ENCODE peak calls at places on chromosomes 5 and 9, in six cellular contexts. One of them, this sample, is unnamed.

GRCh38 chr9:69744688-69745380 is 15.0 kb downstream of the PTAR1 start:
- DNase-seq in body of pancreas: no peak
- DNase-seq in activated CD8-positive, alpha-beta memory T cell treated with anti-CD3 and anti-CD28 coated beads for 48 hours: no peak
- DNase-seq in HEK293T: no peak
- DNase-seq in NCI-H1105 treated with DMSO at 0.1 percent for 48 hours: no peak
- DNase-seq in LHCN-M2: peak
- DNase-seq in this sample: no peak

GRCh38 chr9:124216474-124217176 is 41.1 kb upstream of the NEK6 start:
- DNase-seq in body of pancreas: no peak
- DNase-seq in activated CD8-positive, alpha-beta memory T cell treated with anti-CD3 and anti-CD28 coated beads for 48 hours: no peak
- DNase-seq in HEK293T: no peak
- DNase-seq in NCI-H1105 treated with DMSO at 0.1 percent for 48 hours: no peak
- DNase-seq in LHCN-M2: no peak
- DNase-seq in this sample: no peak

GRCh38 chr9:109307380-109308240 is 13.2 kb downstream of the EPB41L4B start:
- DNase-seq in body of pancreas: peak
- DNase-seq in activated CD8-positive, alpha-beta memory T cell treated with anti-CD3 and anti-CD28 coated beads for 48 hours: no peak
- DNase-seq in HEK293T: peak
- DNase-seq in NCI-H1105 treated with DMSO at 0.1 percent for 48 hours: no peak
- DNase-seq in LHCN-M2: no peak
- DNase-seq in this sample: no peak

GRCh38 chr5:103587185-103587748 is 24.7 kb upstream of the NUDT12 start:
- DNase-seq in body of pancreas: no peak
- DNase-seq in activated CD8-positive, alpha-beta memory T cell treated with anti-CD3 and anti-CD28 coated beads for 48 hours: no peak
- DNase-seq in HEK293T: no peak
- DNase-seq in NCI-H1105 treated with DMSO at 0.1 percent for 48 hours: peak
- DNase-seq in LHCN-M2: peak
- DNase-seq in this sample: peak

GRCh38 chr5:125480901-125481300 is 734.5 kb upstream of the ZNF608 start:
- DNase-seq in body of pancreas: no peak
- DNase-seq in activated CD8-positive, alpha-beta memory T cell treated with anti-CD3 and anti-CD28 coated beads for 48 hours: no peak
- DNase-seq in HEK293T: no peak
- DNase-seq in NCI-H1105 treated with DMSO at 0.1 percent for 48 hours: no peak
- DNase-seq in LHCN-M2: no peak
- DNase-seq in this sample: no peak

GRCh38 chr9:138047469-138048040 is 170.0 kb downstream of the CACNA1B start:
- DNase-seq in body of pancreas: no peak
- DNase-seq in activated CD8-positive, alpha-beta memory T cell treated with anti-CD3 and anti-CD28 coated beads for 48 hours: no peak
- DNase-seq in HEK293T: no peak
- DNase-seq in NCI-H1105 treated with DMSO at 0.1 percent for 48 hours: no peak
- DNase-seq in LHCN-M2: no peak
- DNase-seq in this sample: no peak

GRCh38 chr5:149503006-149503405 is 48.2 kb downstream of the CSNK1A1 start:
- DNase-seq in body of pancreas: no peak
- DNase-seq in activated CD8-positive, alpha-beta memory T cell treated with anti-CD3 and anti-CD28 coated beads for 48 hours: no peak
- DNase-seq in HEK293T: no peak
- DNase-seq in NCI-H1105 treated with DMSO at 0.1 percent for 48 hours: no peak
- DNase-seq in LHCN-M2: no peak
- DNase-seq in this sample: no peak

GRCh38 chr5:147979761-147980160 is 73.4 kb upstream of the C5orf46 start:
- DNase-seq in body of pancreas: no peak
- DNase-seq in activated CD8-positive, alpha-beta memory T cell treated with anti-CD3 and anti-CD28 coated beads for 48 hours: no peak
- DNase-seq in HEK293T: no peak
- DNase-seq in NCI-H1105 treated with DMSO at 0.1 percent for 48 hours: no peak
- DNase-seq in LHCN-M2: no peak
- DNase-seq in this sample: no peak

GRCh38 chr5:3380689-3381088 is 214.9 kb upstream of the IRX1 start:
- DNase-seq in body of pancreas: no peak
- DNase-seq in activated CD8-positive, alpha-beta memory T cell treated with anti-CD3 and anti-CD28 coated beads for 48 hours: no peak
- DNase-seq in HEK293T: no peak
- DNase-seq in NCI-H1105 treated with DMSO at 0.1 percent for 48 hours: no peak
- DNase-seq in LHCN-M2: no peak
- DNase-seq in this sample: no peak

GRCh38 chr9:69376651-69377050 is 51.6 kb downstream of the ENTREP1 start:
- DNase-seq in body of pancreas: peak
- DNase-seq in activated CD8-positive, alpha-beta memory T cell treated with anti-CD3 and anti-CD28 coated beads for 48 hours: no peak
- DNase-seq in HEK293T: no peak
- DNase-seq in NCI-H1105 treated with DMSO at 0.1 percent for 48 hours: no peak
- DNase-seq in LHCN-M2: peak
- DNase-seq in this sample: peak

GRCh38 chr9:132638240-132638639 is 31.5 kb downstream of the DDX31 start:
- DNase-seq in body of pancreas: no peak
- DNase-seq in activated CD8-positive, alpha-beta memory T cell treated with anti-CD3 and anti-CD28 coated beads for 48 hours: no peak
- DNase-seq in HEK293T: no peak
- DNase-seq in NCI-H1105 treated with DMSO at 0.1 percent for 48 hours: no peak
- DNase-seq in LHCN-M2: peak
- DNase-seq in this sample: no peak

GRCh38 chr9:91572811-91573210 is 149.2 kb upstream of the NFIL3 start:
- DNase-seq in body of pancreas: no peak
- DNase-seq in activated CD8-positive, alpha-beta memory T cell treated with anti-CD3 and anti-CD28 coated beads for 48 hours: no peak
- DNase-seq in HEK293T: no peak
- DNase-seq in NCI-H1105 treated with DMSO at 0.1 percent for 48 hours: no peak
- DNase-seq in LHCN-M2: no peak
- DNase-seq in this sample: no peak

GRCh38 chr5:85140471-85140870 is 755.8 kb upstream of the EDIL3 start:
- DNase-seq in body of pancreas: no peak
- DNase-seq in activated CD8-positive, alpha-beta memory T cell treated with anti-CD3 and anti-CD28 coated beads for 48 hours: no peak
- DNase-seq in HEK293T: no peak
- DNase-seq in NCI-H1105 treated with DMSO at 0.1 percent for 48 hours: no peak
- DNase-seq in LHCN-M2: peak
- DNase-seq in this sample: no peak

GRCh38 chr9:123445981-123446610 is 90.1 kb downstream of the CRB2 start:
- DNase-seq in body of pancreas: no peak
- DNase-seq in activated CD8-positive, alpha-beta memory T cell treated with anti-CD3 and anti-CD28 coated beads for 48 hours: no peak
- DNase-seq in HEK293T: no peak
- DNase-seq in NCI-H1105 treated with DMSO at 0.1 percent for 48 hours: no peak
- DNase-seq in LHCN-M2: peak
- DNase-seq in this sample: no peak

GRCh38 chr9:84024041-84024575 is 43.5 kb downstream of the RMI1 start:
- DNase-seq in body of pancreas: no peak
- DNase-seq in activated CD8-positive, alpha-beta memory T cell treated with anti-CD3 and anti-CD28 coated beads for 48 hours: no peak
- DNase-seq in HEK293T: no peak
- DNase-seq in NCI-H1105 treated with DMSO at 0.1 percent for 48 hours: no peak
- DNase-seq in LHCN-M2: no peak
- DNase-seq in this sample: no peak

GRCh38 chr5:132362086-132362485 is 7.4 kb upstream of the SLC22A5 start:
- DNase-seq in body of pancreas: no peak
- DNase-seq in activated CD8-positive, alpha-beta memory T cell treated with anti-CD3 and anti-CD28 coated beads for 48 hours: no peak
- DNase-seq in HEK293T: no peak
- DNase-seq in NCI-H1105 treated with DMSO at 0.1 percent for 48 hours: no peak
- DNase-seq in LHCN-M2: no peak
- DNase-seq in this sample: no peak